ENCODE peak calls at places on chromosome 2, in five cellular contexts. One of them, this sample, is unnamed.

GRCh38 chr2:141496805-141497204 is 634.0 kb downstream of the LRP1B start:
- DNase-seq in left lung: no peak
- DNase-seq in neural progenitor cell: no peak
- DNase-seq in heart right ventricle: no peak
- DNase-seq in GM23338: no peak
- DNase-seq in this sample: no peak

GRCh38 chr2:16219292-16219975 is 279.1 kb downstream of the MYCN start:
- DNase-seq in neural progenitor cell: no peak
- DNase-seq in left lung: no peak
- DNase-seq in heart right ventricle: no peak
- DNase-seq in GM23338: no peak
- DNase-seq in this sample: no peak

GRCh38 chr2:9630750-9631483 is at the start of gene YWHAQ:
- DNase-seq in left lung: peak; percentile 97
- DNase-seq in neural progenitor cell: peak; percentile 99
- DNase-seq in GM23338: peak; percentile 100
- DNase-seq in heart right ventricle: peak; percentile 99
- DNase-seq in this sample: peak; percentile 98

GRCh38 chr2:164847966-164848365 is 6.3 kb upstream of the COBLL1 start:
- DNase-seq in neural progenitor cell: no peak
- DNase-seq in GM23338: no peak
- DNase-seq in left lung: no peak
- DNase-seq in heart right ventricle: no peak
- DNase-seq in this sample: peak; percentile 30

GRCh38 chr2:23312996-23313606 is 71.9 kb upstream of the KLHL29 start:
- DNase-seq in neural progenitor cell: peak; percentile 69
- DNase-seq in heart right ventricle: no peak
- DNase-seq in GM23338: peak; percentile 84
- DNase-seq in left lung: no peak
- DNase-seq in this sample: no peak

GRCh38 chr2:71536311-71536710 is 83.0 kb downstream of the DYSF start:
- DNase-seq in neural progenitor cell: no peak
- DNase-seq in heart right ventricle: no peak
- DNase-seq in left lung: peak; percentile 42
- DNase-seq in GM23338: no peak
- DNase-seq in this sample: no peak

GRCh38 chr2:205808493-205809121 is 126.3 kb downstream of the NRP2 start:
- DNase-seq in left lung: no peak
- DNase-seq in neural progenitor cell: no peak
- DNase-seq in GM23338: no peak
- DNase-seq in heart right ventricle: peak; percentile 25
- DNase-seq in this sample: no peak

GRCh38 chr2:63665806-63666205 is 77.0 kb downstream of the MDH1 start:
- DNase-seq in GM23338: no peak
- DNase-seq in left lung: no peak
- DNase-seq in heart right ventricle: no peak
- DNase-seq in neural progenitor cell: no peak
- DNase-seq in this sample: no peak

GRCh38 chr2:73985318-73986084 is 791 bp downstream of the TET3 start:
- DNase-seq in GM23338: peak; percentile 54
- DNase-seq in left lung: peak; percentile 91
- DNase-seq in heart right ventricle: peak; percentile 65
- DNase-seq in neural progenitor cell: peak; percentile 84
- DNase-seq in this sample: peak; percentile 54

GRCh38 chr2:159211447-159212396 is 74.8 kb downstream of the WDSUB1 start:
- DNase-seq in neural progenitor cell: peak; percentile 92
- DNase-seq in GM23338: peak; percentile 86
- DNase-seq in left lung: no peak
- DNase-seq in heart right ventricle: no peak
- DNase-seq in this sample: no peak

GRCh38 chr2:240454031-240454901 is 18.8 kb downstream of the GPC1 start:
- DNase-seq in left lung: peak; percentile 75
- DNase-seq in GM23338: no peak
- DNase-seq in heart right ventricle: peak; percentile 15
- DNase-seq in neural progenitor cell: peak; percentile 42
- DNase-seq in this sample: no peak

GRCh38 chr2:21422050-21422449 is 298.3 kb downstream of the TDRD15 start:
- DNase-seq in heart right ventricle: peak; percentile 33
- DNase-seq in left lung: peak; percentile 71
- DNase-seq in GM23338: peak; percentile 79
- DNase-seq in neural progenitor cell: peak; percentile 66
- DNase-seq in this sample: no peak

GRCh38 chr2:155026646-155027045 is 328.2 kb downstream of the KCNJ3 start:
- DNase-seq in GM23338: no peak
- DNase-seq in neural progenitor cell: no peak
- DNase-seq in heart right ventricle: no peak
- DNase-seq in left lung: no peak
- DNase-seq in this sample: no peak

GRCh38 chr2:174683392-174683759 is 80.9 kb downstream of the CHRNA1 start:
- DNase-seq in neural progenitor cell: peak; percentile 52
- DNase-seq in left lung: no peak
- DNase-seq in heart right ventricle: no peak
- DNase-seq in GM23338: peak; percentile 55
- DNase-seq in this sample: no peak

GRCh38 chr2:149568138-149568537 is 19.4 kb downstream of the MMADHC start:
- DNase-seq in GM23338: no peak
- DNase-seq in heart right ventricle: no peak
- DNase-seq in left lung: no peak
- DNase-seq in neural progenitor cell: no peak
- DNase-seq in this sample: no peak

GRCh38 chr2:21165350-21165749 is 41.6 kb downstream of the TDRD15 start:
- DNase-seq in GM23338: no peak
- DNase-seq in neural progenitor cell: no peak
- DNase-seq in left lung: no peak
- DNase-seq in heart right ventricle: no peak
- DNase-seq in this sample: no peak

GRCh38 chr2:43402002-43402401 is 175.6 kb upstream of the ZFP36L2 start:
- DNase-seq in GM23338: no peak
- DNase-seq in left lung: no peak
- DNase-seq in heart right ventricle: no peak
- DNase-seq in neural progenitor cell: no peak
- DNase-seq in this sample: no peak

GRCh38 chr2:101889460-101890098 is 102.2 kb upstream of the IL1R2 start:
- DNase-seq in neural progenitor cell: no peak
- DNase-seq in GM23338: no peak
- DNase-seq in left lung: no peak
- DNase-seq in heart right ventricle: no peak
- DNase-seq in this sample: no peak

GRCh38 chr2:8418721-8419120 is 263.1 kb upstream of the ID2 start:
- DNase-seq in neural progenitor cell: no peak
- DNase-seq in heart right ventricle: no peak
- DNase-seq in GM23338: no peak
- DNase-seq in left lung: no peak
- DNase-seq in this sample: no peak

GRCh38 chr2:196453613-196454047 is 185.9 kb upstream of the CCDC150 start:
- DNase-seq in heart right ventricle: no peak
- DNase-seq in left lung: no peak
- DNase-seq in neural progenitor cell: peak; percentile 63
- DNase-seq in GM23338: peak; percentile 79
- DNase-seq in this sample: peak; percentile 15

GRCh38 chr2:237161239-237161638 is 75.5 kb downstream of the COPS8 start:
- DNase-seq in left lung: no peak
- DNase-seq in GM23338: no peak
- DNase-seq in neural progenitor cell: no peak
- DNase-seq in heart right ventricle: peak; percentile 39
- DNase-seq in this sample: peak; percentile 54

GRCh38 chr2:203612246-203612645 is 77.1 kb upstream of the RAPH1 start:
- DNase-seq in GM23338: no peak
- DNase-seq in heart right ventricle: no peak
- DNase-seq in neural progenitor cell: no peak
- DNase-seq in left lung: no peak
- DNase-seq in this sample: no peak

GRCh38 chr2:121873870-121874269 is 118.4 kb downstream of the TSN start:
- DNase-seq in GM23338: peak; percentile 11
- DNase-seq in heart right ventricle: no peak
- DNase-seq in left lung: no peak
- DNase-seq in neural progenitor cell: peak; percentile 88
- DNase-seq in this sample: no peak

GRCh38 chr2:236743623-236744280 is 174.1 kb downstream of the ACKR3 start:
- DNase-seq in left lung: no peak
- DNase-seq in neural progenitor cell: no peak
- DNase-seq in heart right ventricle: no peak
- DNase-seq in GM23338: no peak
- DNase-seq in this sample: no peak

GRCh38 chr2:142803158-142803557 is 74.3 kb upstream of the KYNU start:
- DNase-seq in left lung: no peak
- DNase-seq in GM23338: no peak
- DNase-seq in neural progenitor cell: no peak
- DNase-seq in heart right ventricle: no peak
- DNase-seq in this sample: no peak

GRCh38 chr2:39608690-39609457 is 56.8 kb upstream of the TMEM178A start:
- DNase-seq in left lung: no peak
- DNase-seq in heart right ventricle: no peak
- DNase-seq in GM23338: peak; percentile 11
- DNase-seq in neural progenitor cell: peak; percentile 3
- DNase-seq in this sample: peak; percentile 28

GRCh38 chr2:120878970-120879369 is 143.3 kb downstream of the GLI2 start:
- DNase-seq in left lung: peak; percentile 47
- DNase-seq in heart right ventricle: no peak
- DNase-seq in GM23338: no peak
- DNase-seq in neural progenitor cell: peak; percentile 70
- DNase-seq in this sample: no peak

GRCh38 chr2:183195998-183196409 is 71.8 kb downstream of the NUP35 start:
- DNase-seq in heart right ventricle: no peak
- DNase-seq in left lung: no peak
- DNase-seq in neural progenitor cell: no peak
- DNase-seq in GM23338: no peak
- DNase-seq in this sample: no peak

GRCh38 chr2:183195397-183195796 is 71.2 kb downstream of the NUP35 start:
- DNase-seq in heart right ventricle: no peak
- DNase-seq in left lung: no peak
- DNase-seq in neural progenitor cell: no peak
- DNase-seq in GM23338: no peak
- DNase-seq in this sample: no peak

GRCh38 chr2:183192343-183192742 is 68.1 kb downstream of the NUP35 start:
- DNase-seq in neural progenitor cell: no peak
- DNase-seq in heart right ventricle: no peak
- DNase-seq in GM23338: no peak
- DNase-seq in left lung: no peak
- DNase-seq in this sample: no peak

DNA sequence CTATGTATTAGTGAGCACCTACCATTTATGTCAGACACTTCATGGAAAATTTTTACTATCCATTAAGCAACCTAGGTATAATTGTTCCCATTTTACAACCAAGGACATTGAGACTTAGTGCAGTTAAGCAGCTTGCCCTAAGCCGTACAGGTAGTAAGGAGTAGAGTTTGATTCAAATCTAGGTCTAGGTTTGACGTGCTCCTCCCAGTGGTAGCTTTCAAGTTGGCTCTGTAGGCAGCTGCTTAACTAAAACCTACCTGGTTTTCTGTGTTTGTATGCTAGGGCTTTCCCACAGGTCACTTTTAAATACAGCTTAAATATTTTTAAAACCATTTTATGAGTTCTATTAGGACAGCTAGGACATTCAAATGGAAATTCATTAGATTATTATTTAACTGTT is 69.7 kb downstream of the NUP35 start:
- DNase-seq in heart right ventricle: no peak
- DNase-seq in GM23338: no peak
- DNase-seq in neural progenitor cell: no peak
- DNase-seq in left lung: no peak
- DNase-seq in this sample: no peak
- TF ChIP-seq CTCF in heart right ventricle: no peak
- TF ChIP-seq CTCF in GM23338: no peak
- TF ChIP-seq CTCF in neural progenitor cell: peak; percentile 11
- TF ChIP-seq CTCF in left lung: no peak
- TF ChIP-seq CTCF in this sample: no peak

DNA sequence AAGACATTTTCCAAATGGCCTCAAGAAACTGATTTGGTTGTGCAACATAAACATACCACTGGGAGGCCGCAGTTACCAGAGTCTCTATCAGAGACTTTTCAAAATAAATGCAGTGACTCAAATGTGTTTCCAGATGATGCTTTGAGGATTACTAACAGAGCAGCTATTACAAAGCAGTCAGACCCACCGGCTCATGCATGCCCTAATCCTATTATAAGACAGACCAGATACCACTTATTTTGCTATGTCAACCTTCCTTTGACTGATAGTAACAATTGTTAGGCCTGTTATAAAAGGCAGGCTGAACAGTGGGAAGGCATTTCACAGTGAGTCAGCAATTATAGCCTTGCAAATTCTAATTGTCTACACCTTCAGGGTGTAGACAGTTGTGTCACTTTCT is 217.7 kb downstream of the LRRTM1 start:
- DNase-seq in neural progenitor cell: peak; percentile 46
- DNase-seq in left lung: no peak
- DNase-seq in GM23338: peak; percentile 5
- DNase-seq in heart right ventricle: no peak
- DNase-seq in this sample: no peak
- TF ChIP-seq CTCF in neural progenitor cell: no peak
- TF ChIP-seq CTCF in left lung: no peak
- TF ChIP-seq CTCF in GM23338: no peak
- TF ChIP-seq CTCF in heart right ventricle: no peak
- TF ChIP-seq CTCF in this sample: no peak

GRCh38 chr2:228699400-228699799 is 517.9 kb upstream of the SPHKAP start:
- DNase-seq in GM23338: no peak
- DNase-seq in heart right ventricle: no peak
- DNase-seq in neural progenitor cell: no peak
- DNase-seq in left lung: no peak
- DNase-seq in this sample: no peak
- TF ChIP-seq CTCF in GM23338: peak; percentile 38
- TF ChIP-seq CTCF in heart right ventricle: peak; percentile 50
- TF ChIP-seq CTCF in neural progenitor cell: peak; percentile 27
- TF ChIP-seq CTCF in left lung: no peak
- TF ChIP-seq CTCF in this sample: no peak

GRCh38 chr2:217293046-217293445 is 433.2 kb upstream of the TNP1 start:
- DNase-seq in GM23338: no peak
- DNase-seq in neural progenitor cell: no peak
- DNase-seq in heart right ventricle: no peak
- DNase-seq in left lung: no peak
- DNase-seq in this sample: no peak

GRCh38 chr2:217291259-217291658 is 431.4 kb upstream of the TNP1 start:
- DNase-seq in heart right ventricle: no peak
- DNase-seq in neural progenitor cell: no peak
- DNase-seq in GM23338: no peak
- DNase-seq in left lung: no peak
- DNase-seq in this sample: no peak

GRCh38 chr2:217294818-217295217 is 435.0 kb upstream of the TNP1 start:
- DNase-seq in GM23338: no peak
- DNase-seq in heart right ventricle: no peak
- DNase-seq in left lung: no peak
- DNase-seq in neural progenitor cell: no peak
- DNase-seq in this sample: no peak

GRCh38 chr2:217294211-217294610 is 434.3 kb upstream of the TNP1 start:
- DNase-seq in neural progenitor cell: no peak
- DNase-seq in GM23338: no peak
- DNase-seq in left lung: no peak
- DNase-seq in heart right ventricle: no peak
- DNase-seq in this sample: no peak

DNA sequence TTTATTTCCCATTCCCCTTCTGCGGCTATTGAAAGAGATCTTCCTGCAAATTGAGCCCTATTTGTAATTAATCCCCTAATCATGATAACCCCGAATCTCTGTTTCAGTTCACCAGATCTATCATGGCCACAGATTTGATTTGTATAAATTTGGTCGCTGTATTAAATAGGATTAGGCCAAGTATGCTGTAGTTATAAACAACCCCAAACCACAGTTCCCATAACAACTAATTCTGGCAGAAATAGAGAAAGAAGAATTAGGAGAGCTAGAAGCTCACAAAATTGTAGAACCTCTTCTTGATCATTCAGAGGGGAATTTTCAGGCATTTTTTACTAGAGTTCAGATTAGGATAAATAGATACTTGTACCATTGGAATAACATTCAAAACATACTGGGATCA is 433.7 kb upstream of the TNP1 start:
- DNase-seq in neural progenitor cell: no peak
- DNase-seq in GM23338: no peak
- DNase-seq in left lung: no peak
- DNase-seq in heart right ventricle: no peak
- DNase-seq in this sample: no peak
- TF ChIP-seq CTCF in neural progenitor cell: no peak
- TF ChIP-seq CTCF in GM23338: no peak
- TF ChIP-seq CTCF in left lung: no peak
- TF ChIP-seq CTCF in heart right ventricle: no peak
- TF ChIP-seq CTCF in this sample: no peak

This sample was measured in body of pancreas.